ENCODE peak calls at places on chromosomes 12 and 14, in six cellular contexts. One of them, this sample, is unnamed. For H3K4me1, the result is how much of the 10 kb centered on the place peaks cover.

GRCh38 chr14:69335421-69335820 is 62.7 kb downstream of the ERH start:
- DNase-seq in CD4-positive, CD25-positive, alpha-beta regulatory T cell: peak
- DNase-seq in OCI-LY7: no peak
- DNase-seq in fibroblast of lung: no peak
- DNase-seq in adipocyte: peak
- DNase-seq in HAP-1: no peak
- DNase-seq in this sample: no peak

GRCh38 chr14:38316922-38317321 is 61.0 kb upstream of the CLEC14A start:
- DNase-seq in CD4-positive, CD25-positive, alpha-beta regulatory T cell: no peak
- DNase-seq in OCI-LY7: no peak
- DNase-seq in fibroblast of lung: no peak
- DNase-seq in adipocyte: no peak
- DNase-seq in HAP-1: no peak
- DNase-seq in this sample: no peak

GRCh38 chr14:67461341-67461985 is 27.1 kb downstream of the TMEM229B start:
- DNase-seq in CD4-positive, CD25-positive, alpha-beta regulatory T cell: no peak
- DNase-seq in OCI-LY7: no peak
- DNase-seq in fibroblast of lung: no peak
- DNase-seq in adipocyte: peak
- DNase-seq in HAP-1: no peak
- DNase-seq in this sample: no peak

GRCh38 chr14:81400852-81401251 is 728 bp upstream of the STON2 start:
- DNase-seq in CD4-positive, CD25-positive, alpha-beta regulatory T cell: no peak
- DNase-seq in OCI-LY7: no peak
- DNase-seq in fibroblast of lung: peak
- DNase-seq in adipocyte: peak
- DNase-seq in HAP-1: peak
- DNase-seq in this sample: no peak

GRCh38 chr12:113065126-113066007 is 8.8 kb downstream of the DTX1 start:
- DNase-seq in CD4-positive, CD25-positive, alpha-beta regulatory T cell: no peak
- DNase-seq in OCI-LY7: peak
- DNase-seq in fibroblast of lung: no peak
- DNase-seq in adipocyte: peak
- DNase-seq in HAP-1: peak
- DNase-seq in this sample: no peak

GRCh38 chr12:114673169-114673833 is 10.7 kb downstream of the TBX3 start:
- DNase-seq in CD4-positive, CD25-positive, alpha-beta regulatory T cell: no peak
- DNase-seq in OCI-LY7: no peak
- DNase-seq in fibroblast of lung: peak
- DNase-seq in adipocyte: peak
- DNase-seq in HAP-1: no peak
- DNase-seq in this sample: no peak

GRCh38 chr12:85029456-85029855 is 6.6 kb downstream of the TSPAN19 start:
- DNase-seq in CD4-positive, CD25-positive, alpha-beta regulatory T cell: no peak
- DNase-seq in OCI-LY7: peak
- DNase-seq in fibroblast of lung: peak
- DNase-seq in adipocyte: peak
- DNase-seq in HAP-1: no peak
- DNase-seq in this sample: no peak

GRCh38 chr14:100536721-100537700 is 50.2 kb downstream of the BEGAIN start:
- DNase-seq in CD4-positive, CD25-positive, alpha-beta regulatory T cell: no peak
- DNase-seq in OCI-LY7: no peak
- DNase-seq in fibroblast of lung: no peak
- DNase-seq in adipocyte: no peak
- DNase-seq in HAP-1: peak
- DNase-seq in this sample: no peak

GRCh38 chr12:24617471-24617870 is 331.4 kb downstream of the BCAT1 start:
- DNase-seq in CD4-positive, CD25-positive, alpha-beta regulatory T cell: no peak
- DNase-seq in OCI-LY7: no peak
- DNase-seq in fibroblast of lung: peak
- DNase-seq in adipocyte: peak
- DNase-seq in HAP-1: no peak
- DNase-seq in this sample: no peak

GRCh38 chr14:85106491-85106890 is 423.5 kb upstream of the FLRT2 start:
- DNase-seq in CD4-positive, CD25-positive, alpha-beta regulatory T cell: no peak
- DNase-seq in OCI-LY7: no peak
- DNase-seq in fibroblast of lung: no peak
- DNase-seq in adipocyte: no peak
- DNase-seq in HAP-1: no peak
- DNase-seq in this sample: no peak

GRCh38 chr14:92841930-92842329 is 47.8 kb downstream of the GOLGA5 start:
- DNase-seq in CD4-positive, CD25-positive, alpha-beta regulatory T cell: peak
- DNase-seq in OCI-LY7: no peak
- DNase-seq in fibroblast of lung: no peak
- DNase-seq in adipocyte: no peak
- DNase-seq in HAP-1: no peak
- DNase-seq in this sample: no peak

GRCh38 chr14:77988096-77988870 is 181.9 kb upstream of the NRXN3 start:
- DNase-seq in CD4-positive, CD25-positive, alpha-beta regulatory T cell: no peak
- DNase-seq in OCI-LY7: no peak
- DNase-seq in fibroblast of lung: peak
- DNase-seq in adipocyte: no peak
- DNase-seq in HAP-1: no peak
- DNase-seq in this sample: no peak

GRCh38 chr14:66105819-66106218 is 380.4 kb upstream of the CCDC196 start:
- DNase-seq in CD4-positive, CD25-positive, alpha-beta regulatory T cell: peak
- DNase-seq in OCI-LY7: no peak
- DNase-seq in fibroblast of lung: no peak
- DNase-seq in adipocyte: peak
- DNase-seq in HAP-1: no peak
- DNase-seq in this sample: no peak

GRCh38 chr12:6056406-6057211 is 67.9 kb downstream of the VWF start:
- DNase-seq in CD4-positive, CD25-positive, alpha-beta regulatory T cell: no peak
- DNase-seq in OCI-LY7: peak
- DNase-seq in fibroblast of lung: peak
- DNase-seq in adipocyte: no peak
- DNase-seq in HAP-1: peak
- DNase-seq in this sample: no peak

GRCh38 chr12:107684990-107685359 is 624 bp upstream of the PWP1 start:
- DNase-seq in CD4-positive, CD25-positive, alpha-beta regulatory T cell: no peak
- DNase-seq in OCI-LY7: peak
- DNase-seq in fibroblast of lung: peak
- DNase-seq in adipocyte: peak
- DNase-seq in HAP-1: peak
- DNase-seq in this sample: no peak

GRCh38 chr12:115295886-115296285 is 611.9 kb upstream of the TBX3 start:
- DNase-seq in CD4-positive, CD25-positive, alpha-beta regulatory T cell: no peak
- DNase-seq in OCI-LY7: no peak
- DNase-seq in fibroblast of lung: no peak
- DNase-seq in adipocyte: no peak
- DNase-seq in HAP-1: no peak
- DNase-seq in this sample: no peak

GRCh38 chr12:111166779-111167540 is 201.9 kb downstream of the PHETA1 start:
- DNase-seq in CD4-positive, CD25-positive, alpha-beta regulatory T cell: no peak
- DNase-seq in OCI-LY7: no peak
- DNase-seq in fibroblast of lung: no peak
- DNase-seq in adipocyte: no peak
- DNase-seq in HAP-1: no peak
- DNase-seq in this sample: no peak

GRCh38 chr12:55925371-55925770 is 2.3 kb downstream of the PYM1 start:
- DNase-seq in CD4-positive, CD25-positive, alpha-beta regulatory T cell: no peak
- DNase-seq in OCI-LY7: no peak
- DNase-seq in fibroblast of lung: no peak
- DNase-seq in adipocyte: no peak
- DNase-seq in HAP-1: no peak
- DNase-seq in this sample: no peak

GRCh38 chr14:56100556-56100955 is 17.7 kb upstream of the PELI2 start:
- DNase-seq in CD4-positive, CD25-positive, alpha-beta regulatory T cell: no peak
- DNase-seq in OCI-LY7: no peak
- DNase-seq in fibroblast of lung: no peak
- DNase-seq in adipocyte: peak
- DNase-seq in HAP-1: no peak
- DNase-seq in this sample: no peak

GRCh38 chr14:70123796-70124195 is 65.0 kb downstream of the SLC8A3 start:
- DNase-seq in CD4-positive, CD25-positive, alpha-beta regulatory T cell: no peak
- DNase-seq in OCI-LY7: no peak
- DNase-seq in fibroblast of lung: no peak
- DNase-seq in adipocyte: no peak
- DNase-seq in HAP-1: no peak
- DNase-seq in this sample: no peak

GRCh38 chr12:128025856-128026255 is 241.1 kb upstream of the TMEM132C start:
- DNase-seq in CD4-positive, CD25-positive, alpha-beta regulatory T cell: no peak
- DNase-seq in OCI-LY7: no peak
- DNase-seq in fibroblast of lung: no peak
- DNase-seq in adipocyte: no peak
- DNase-seq in HAP-1: no peak
- DNase-seq in this sample: no peak

GRCh38 chr14:91250912-91251311 is 6.4 kb upstream of the GPR68 start:
- DNase-seq in CD4-positive, CD25-positive, alpha-beta regulatory T cell: no peak
- DNase-seq in OCI-LY7: no peak
- DNase-seq in fibroblast of lung: no peak
- DNase-seq in adipocyte: no peak
- DNase-seq in HAP-1: no peak
- DNase-seq in this sample: no peak
- H3K4me1 ChIP-seq in CD4-positive, CD25-positive, alpha-beta regulatory T cell: half or more
- H3K4me1 ChIP-seq in OCI-LY7: half or more
- H3K4me1 ChIP-seq in fibroblast of lung: under half
- H3K4me1 ChIP-seq in adipocyte: under half
- H3K4me1 ChIP-seq in HAP-1: under half
- H3K4me1 ChIP-seq in this sample: half or more

GRCh38 chr12:109163150-109163549 is 46.8 kb downstream of the ACACB start:
- DNase-seq in CD4-positive, CD25-positive, alpha-beta regulatory T cell: no peak
- DNase-seq in OCI-LY7: no peak
- DNase-seq in fibroblast of lung: no peak
- DNase-seq in adipocyte: no peak
- DNase-seq in HAP-1: no peak
- DNase-seq in this sample: no peak
- H3K4me1 ChIP-seq in CD4-positive, CD25-positive, alpha-beta regulatory T cell: under half
- H3K4me1 ChIP-seq in OCI-LY7: under half
- H3K4me1 ChIP-seq in fibroblast of lung: under half
- H3K4me1 ChIP-seq in adipocyte: under half
- H3K4me1 ChIP-seq in HAP-1: under half
- H3K4me1 ChIP-seq in this sample: under half

DNA sequence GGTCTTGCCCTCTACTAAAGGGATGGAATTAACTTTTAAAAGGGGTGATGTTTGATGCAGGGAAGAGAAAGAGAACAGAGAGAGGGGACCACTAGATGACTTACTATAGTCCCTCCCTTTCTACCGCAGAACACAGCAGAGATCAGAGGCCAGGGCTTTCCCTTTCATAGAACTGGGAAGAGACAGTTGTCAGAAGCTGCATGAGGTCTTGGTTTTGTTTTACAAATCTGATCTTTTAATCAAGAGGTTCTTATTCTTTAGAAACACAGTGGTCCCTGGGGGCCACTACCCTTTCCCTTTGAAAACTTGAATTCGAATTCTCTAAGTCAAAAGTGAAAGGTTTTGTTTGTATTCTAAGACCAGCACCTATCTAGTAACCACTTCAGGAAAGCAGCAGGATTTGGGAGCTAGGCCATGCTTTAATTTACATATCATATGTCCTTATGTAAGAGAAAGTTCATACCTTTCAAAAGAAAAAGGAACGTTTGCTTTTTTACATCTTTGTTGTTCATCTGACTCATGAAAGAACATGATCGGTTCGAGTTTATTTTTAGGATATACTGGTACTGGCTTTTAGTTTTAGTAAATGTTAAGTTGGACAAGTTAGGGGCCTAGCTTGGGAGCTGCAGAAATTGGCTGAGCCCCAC is 6.3 kb downstream of the FBXL14 start:
- DNase-seq in CD4-positive, CD25-positive, alpha-beta regulatory T cell: no peak
- DNase-seq in OCI-LY7: no peak
- DNase-seq in fibroblast of lung: no peak
- DNase-seq in adipocyte: no peak
- DNase-seq in HAP-1: peak
- DNase-seq in this sample: no peak
- H3K4me1 ChIP-seq in CD4-positive, CD25-positive, alpha-beta regulatory T cell: half or more
- H3K4me1 ChIP-seq in OCI-LY7: under half
- H3K4me1 ChIP-seq in fibroblast of lung: under half
- H3K4me1 ChIP-seq in adipocyte: half or more
- H3K4me1 ChIP-seq in HAP-1: under half
- H3K4me1 ChIP-seq in this sample: half or more

GRCh38 chr14:32254952-32255679 is 52.0 kb upstream of the RNU6-8 start:
- DNase-seq in CD4-positive, CD25-positive, alpha-beta regulatory T cell: peak
- DNase-seq in OCI-LY7: peak
- DNase-seq in fibroblast of lung: peak
- DNase-seq in adipocyte: peak
- DNase-seq in HAP-1: peak
- DNase-seq in this sample: peak
- H3K4me1 ChIP-seq in CD4-positive, CD25-positive, alpha-beta regulatory T cell: under half
- H3K4me1 ChIP-seq in OCI-LY7: under half
- H3K4me1 ChIP-seq in fibroblast of lung: under half
- H3K4me1 ChIP-seq in adipocyte: under half
- H3K4me1 ChIP-seq in HAP-1: under half
- H3K4me1 ChIP-seq in this sample: under half

DNA sequence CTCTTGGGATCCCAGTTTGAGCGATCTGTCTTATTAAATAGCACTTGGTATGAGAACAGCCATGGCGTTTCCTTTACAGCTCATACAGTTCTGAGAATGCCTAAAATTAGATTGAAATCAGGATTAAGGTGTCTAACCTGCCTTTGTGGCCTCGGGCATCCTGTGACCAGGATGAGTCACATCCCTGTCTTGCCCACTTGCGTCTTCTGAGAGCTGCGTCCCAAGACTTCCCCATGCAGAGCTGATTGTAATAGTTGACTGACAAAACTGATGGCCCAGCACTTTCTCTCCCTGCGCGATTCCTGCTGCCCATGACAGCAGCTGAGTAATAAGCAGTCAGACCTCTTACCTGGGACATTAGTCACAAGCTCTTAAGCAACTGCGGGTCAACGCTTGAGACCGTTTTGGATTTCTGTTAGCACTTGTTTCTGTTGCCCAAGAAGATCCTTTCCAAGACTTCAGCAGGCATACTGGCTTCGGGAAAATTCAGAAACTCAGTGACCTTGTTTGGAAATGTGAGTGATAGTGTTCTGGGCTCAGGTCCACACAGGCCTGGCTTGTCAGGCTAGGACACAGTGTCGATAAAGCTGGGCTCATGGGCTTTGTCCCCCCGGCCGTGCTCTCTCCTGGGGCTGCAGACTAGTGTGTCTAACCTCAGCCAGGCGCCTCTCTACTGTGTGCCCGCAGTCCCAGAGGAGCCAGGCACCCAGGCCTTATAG is 169.9 kb upstream of the HIF1A start:
- DNase-seq in CD4-positive, CD25-positive, alpha-beta regulatory T cell: peak
- DNase-seq in OCI-LY7: no peak
- DNase-seq in fibroblast of lung: peak
- DNase-seq in adipocyte: no peak
- DNase-seq in HAP-1: no peak
- DNase-seq in this sample: no peak
- H3K4me1 ChIP-seq in CD4-positive, CD25-positive, alpha-beta regulatory T cell: under half
- H3K4me1 ChIP-seq in OCI-LY7: under half
- H3K4me1 ChIP-seq in fibroblast of lung: under half
- H3K4me1 ChIP-seq in adipocyte: under half
- H3K4me1 ChIP-seq in HAP-1: under half
- H3K4me1 ChIP-seq in this sample: under half

DNA sequence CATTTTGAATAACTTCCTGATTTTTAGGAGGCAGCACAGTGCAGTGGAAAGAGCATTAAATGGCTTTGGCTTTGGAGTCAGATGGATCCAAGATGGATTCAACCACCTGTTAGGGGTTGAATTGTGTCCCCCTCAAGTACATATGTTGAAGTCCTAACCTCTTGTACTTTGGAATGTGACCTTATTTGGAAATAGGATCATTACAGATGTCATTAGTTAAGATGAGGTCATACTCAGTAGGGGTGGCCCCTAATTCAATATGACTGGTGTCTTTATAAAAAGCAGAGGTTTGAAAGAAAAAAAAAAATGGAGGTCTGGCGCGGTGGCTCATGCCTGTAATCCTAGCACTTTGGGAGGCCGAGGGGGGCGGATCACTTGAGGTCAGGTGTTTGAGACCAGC is 18.8 kb downstream of the ATP5MC2 start:
- DNase-seq in CD4-positive, CD25-positive, alpha-beta regulatory T cell: no peak
- DNase-seq in OCI-LY7: no peak
- DNase-seq in fibroblast of lung: peak
- DNase-seq in adipocyte: no peak
- DNase-seq in HAP-1: no peak
- DNase-seq in this sample: no peak
- H3K4me1 ChIP-seq in CD4-positive, CD25-positive, alpha-beta regulatory T cell: under half
- H3K4me1 ChIP-seq in OCI-LY7: under half
- H3K4me1 ChIP-seq in fibroblast of lung: under half
- H3K4me1 ChIP-seq in adipocyte: under half
- H3K4me1 ChIP-seq in HAP-1: under half
- H3K4me1 ChIP-seq in this sample: under half

GRCh38 chr12:2239376-2240010 is 186.7 kb downstream of the CACNA1C start:
- DNase-seq in CD4-positive, CD25-positive, alpha-beta regulatory T cell: no peak
- DNase-seq in OCI-LY7: no peak
- DNase-seq in fibroblast of lung: peak
- DNase-seq in adipocyte: no peak
- DNase-seq in HAP-1: no peak
- DNase-seq in this sample: no peak
- H3K4me1 ChIP-seq in CD4-positive, CD25-positive, alpha-beta regulatory T cell: under half
- H3K4me1 ChIP-seq in OCI-LY7: under half
- H3K4me1 ChIP-seq in fibroblast of lung: under half
- H3K4me1 ChIP-seq in adipocyte: under half
- H3K4me1 ChIP-seq in HAP-1: under half
- H3K4me1 ChIP-seq in this sample: under half